ENCODE peak calls at places on chromosomes 11 and 22, in four cellular contexts. U, X, A and B are unnamed samples.

GRCh38 chr22:23692598-23693291 is 1.9 kb downstream of the RGL4 start:
- DNase-seq in U (no peak), A (no peak), X (no peak), B (no peak)

GRCh38 chr11:117901601-117902000 is 25.1 kb upstream of the FXYD6 start:
- DNase-seq in A (no peak), X (no peak), U (no peak), B (no peak)

GRCh38 chr11:105046898-105047579 is 1.9 kb upstream of the CARD16 start:
- DNase-seq in A (no peak), X (no peak), U (peak; percentile 95), B (no peak)

GRCh38 chr11:47467372-47467771 is 18.4 kb upstream of the RAPSN start:
- DNase-seq in A (no peak), X (no peak), U (no peak), B (no peak)

GRCh38 chr11:65595921-65596281 is 301 bp upstream of the KCNK7 start:
- DNase-seq in U (no peak), A (no peak), X (no peak), B (no peak)

GRCh38 chr11:6418958-6419611 is at the start of gene APBB1:
- DNase-seq in X (peak; percentile 63), A (peak; percentile 90), U (no peak), B (peak; percentile 46)

GRCh38 chr11:125903753-125904659 is at the start of gene DDX25:
- DNase-seq in X (no peak), U (no peak), A (peak; percentile 20), B (no peak)

GRCh38 chr22:25990940-25991339 is 178.3 kb upstream of the SEZ6L start:
- DNase-seq in A (no peak), X (no peak), U (no peak), B (no peak)

GRCh38 chr11:133425992-133426391 is 106.3 kb downstream of the OPCML start:
- DNase-seq in A (no peak), U (no peak), X (no peak), B (no peak)

GRCh38 chr11:108241370-108242037 is 18.6 kb downstream of the ATM start:
- DNase-seq in A (no peak), X (no peak), U (no peak), B (no peak)

GRCh38 chr11:2581931-2582435 is 117.8 kb downstream of the KCNQ1OT1 start:
- DNase-seq in U (no peak), X (no peak), A (no peak), B (no peak)

GRCh38 chr22:25673721-25674120 is 68.3 kb upstream of the MYO18B start:
- DNase-seq in U (no peak), A (no peak), X (no peak), B (no peak)

GRCh38 chr11:77353131-77353530 is 51.6 kb upstream of the GDPD4 start:
- DNase-seq in X (no peak), A (no peak), U (no peak), B (no peak)

GRCh38 chr22:38397189-38398097 is 57.6 kb downstream of the KCNJ4 start:
- DNase-seq in U (peak; percentile 60), A (peak; percentile 60), X (peak; percentile 64), B (no peak)

GRCh38 chr11:22337571-22338464 is at the start of gene SLC17A6:
- DNase-seq in X (peak; percentile 28), U (peak; percentile 65), A (peak; percentile 5), B (no peak)

GRCh38 chr22:49767355-49768062 is 60.2 kb downstream of the BRD1 start:
- DNase-seq in U (peak; percentile 55), X (no peak), A (peak; percentile 53), B (no peak)
- TF ChIP-seq CTCF in U (peak; percentile 65), X (peak; percentile 60), A (peak; percentile 79), B (peak; percentile 80)

DNA sequence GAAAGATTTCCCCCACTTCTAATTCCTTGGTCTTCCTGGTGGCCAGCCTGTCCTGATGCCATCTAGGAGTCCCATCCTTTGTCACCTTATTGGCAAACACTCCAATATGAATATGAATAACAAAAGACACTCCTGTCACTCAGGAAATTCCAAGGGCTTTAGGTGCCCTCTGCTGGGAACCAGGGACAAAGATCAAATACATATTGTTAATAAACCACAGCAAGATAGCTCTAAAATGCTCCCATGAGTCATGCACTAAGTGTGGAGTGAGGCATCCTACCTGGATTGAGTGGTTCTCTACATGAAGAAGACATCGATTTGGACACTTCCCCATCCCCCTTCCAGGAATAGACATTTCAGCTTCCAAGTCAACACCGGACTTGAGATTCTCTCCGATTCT is 823.6 kb downstream of the TBC1D22A start:
- DNase-seq in X (no peak), A (no peak), U (no peak), B (no peak)
- TF ChIP-seq CTCF in X (no peak), A (no peak), U (peak; percentile 20), B (no peak)

DNA sequence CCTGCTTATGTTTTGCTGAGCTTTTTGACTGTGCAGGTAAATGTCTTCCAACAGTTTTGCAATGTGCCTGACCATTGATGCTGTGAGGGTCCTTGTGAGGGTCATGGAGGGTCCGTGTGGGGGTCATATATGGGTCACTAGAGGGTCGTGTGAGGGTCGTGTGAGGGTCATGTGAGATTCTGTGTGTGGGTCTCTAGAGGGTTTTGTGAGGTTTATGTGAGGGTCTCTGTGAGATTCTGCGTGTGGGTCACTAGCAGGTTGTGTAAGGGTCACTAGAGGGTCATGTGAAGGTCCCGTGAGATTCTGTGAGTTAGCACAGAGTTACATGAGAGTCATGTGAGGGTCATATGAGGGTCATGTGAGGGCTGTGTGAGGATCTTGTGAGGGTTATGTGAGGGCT is 263.9 kb upstream of the B3GAT1 start:
- DNase-seq in U (no peak), A (no peak), X (no peak), B (no peak)
- TF ChIP-seq CTCF in U (no peak), A (no peak), X (no peak), B (no peak)

DNA sequence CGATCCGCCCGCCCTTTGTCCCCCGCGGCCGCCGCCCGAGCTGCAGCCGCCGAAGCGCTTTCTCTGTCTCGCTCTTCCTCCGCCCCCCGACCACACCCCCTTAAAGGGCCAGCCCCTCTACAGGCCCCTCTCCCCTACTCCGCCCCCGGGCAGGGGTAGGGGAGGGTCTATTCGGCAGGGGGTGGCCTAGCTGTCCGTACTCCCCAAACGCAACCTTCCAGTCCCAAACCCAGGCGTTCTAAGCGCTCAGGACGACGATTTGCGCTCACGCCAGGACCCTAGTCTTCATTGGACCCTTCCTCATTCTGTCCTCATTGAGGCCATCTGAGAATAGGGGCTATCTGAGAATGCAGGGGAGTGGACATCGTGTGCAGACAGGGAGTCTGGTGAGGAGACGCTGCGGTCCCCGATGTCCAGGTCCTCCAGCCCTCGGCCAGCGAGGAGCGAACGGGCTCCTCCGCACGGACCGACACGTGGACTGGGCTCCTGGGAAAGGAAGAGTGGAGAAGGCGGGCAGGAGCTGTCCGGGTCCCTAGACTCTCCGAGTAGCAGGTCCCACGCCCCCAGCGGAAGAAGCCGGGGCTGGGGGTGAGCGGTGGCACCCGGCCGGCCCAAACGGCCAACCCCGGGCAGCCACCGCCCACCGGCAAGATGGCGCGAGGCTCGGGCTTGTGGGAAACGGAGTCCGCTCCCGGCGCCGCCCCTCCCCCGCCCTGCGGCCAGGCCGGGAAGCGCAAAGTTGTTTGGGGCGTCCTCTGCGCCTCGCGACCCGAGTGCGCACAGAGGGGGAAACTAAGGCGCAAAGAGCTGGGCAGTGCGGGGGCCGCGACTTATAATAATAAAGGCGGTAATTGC is at the start of gene PPP1R14B:
- DNase-seq in U (peak; percentile 86), A (peak; percentile 86), X (peak; percentile 90), B (peak; percentile 89)
- TF ChIP-seq CTCF in U (no peak), A (no peak), X (peak; percentile 34), B (no peak)

DNA sequence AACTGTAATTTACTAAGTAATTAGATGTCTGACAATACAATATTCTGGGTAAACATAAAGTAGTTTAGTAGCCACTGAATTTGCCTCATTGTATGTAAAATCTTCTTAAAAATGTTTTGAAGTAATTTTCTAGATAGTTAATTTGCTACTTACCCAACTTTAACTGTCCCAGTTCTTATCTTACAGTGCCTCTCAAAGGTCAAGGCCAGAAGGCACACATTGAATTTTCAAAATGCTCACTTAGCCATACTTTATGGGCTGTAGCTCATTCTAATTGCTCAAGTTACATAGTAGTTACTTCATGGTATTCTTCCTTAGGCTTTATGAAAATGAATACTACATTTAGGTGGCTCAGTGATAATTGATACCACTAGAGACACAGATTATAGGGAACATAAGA is 666.6 kb downstream of the CNTN5 start:
- DNase-seq in U (no peak), X (no peak), A (no peak), B (no peak)
- TF ChIP-seq CTCF in U (no peak), X (peak; percentile 19), A (no peak), B (peak; percentile 21)